ENCODE peak calls at places on chromosome 19, in ten cellular contexts. One of them, this sample, is unnamed.
A peak's percentile ranks its signal among the peaks of the same experiment; 100 is the strongest.

GRCh38 chr19:40889366-40889765 is 7.3 kb upstream of the CYP2A7 start:
- DNase-seq in CD8-positive, alpha-beta T cell: no peak
- DNase-seq in adrenal gland: no peak
- DNase-seq in lower lobe of right lung: no peak
- DNase-seq in iPS DF 6.9: no peak
- DNase-seq in small intestine: no peak
- DNase-seq in right lobe of liver: no peak
- DNase-seq in aorta: no peak
- DNase-seq in tibial nerve: no peak
- DNase-seq in dorsolateral prefrontal cortex: no peak
- DNase-seq in this sample: no peak

GRCh38 chr19:12521996-12522395 is 29.3 kb downstream of the ZNF564 start:
- DNase-seq in small intestine: no peak
- DNase-seq in right lobe of liver: no peak
- DNase-seq in CD8-positive, alpha-beta T cell: no peak
- DNase-seq in iPS DF 6.9: no peak
- DNase-seq in aorta: no peak
- DNase-seq in dorsolateral prefrontal cortex: no peak
- DNase-seq in adrenal gland: no peak
- DNase-seq in lower lobe of right lung: no peak
- DNase-seq in tibial nerve: no peak
- DNase-seq in this sample: no peak

GRCh38 chr19:958967-959685 is 25.0 kb upstream of the WDR18 start:
- DNase-seq in tibial nerve: no peak
- DNase-seq in small intestine: peak; percentile 21
- DNase-seq in adrenal gland: no peak
- DNase-seq in aorta: no peak
- DNase-seq in dorsolateral prefrontal cortex: no peak
- DNase-seq in iPS DF 6.9: no peak
- DNase-seq in CD8-positive, alpha-beta T cell: no peak
- DNase-seq in lower lobe of right lung: no peak
- DNase-seq in right lobe of liver: no peak
- DNase-seq in this sample: no peak

GRCh38 chr19:38034153-38034835 is 127.3 kb downstream of the SIPA1L3 start:
- DNase-seq in dorsolateral prefrontal cortex: no peak
- DNase-seq in iPS DF 6.9: no peak
- DNase-seq in lower lobe of right lung: no peak
- DNase-seq in CD8-positive, alpha-beta T cell: no peak
- DNase-seq in tibial nerve: peak; percentile 33
- DNase-seq in right lobe of liver: no peak
- DNase-seq in adrenal gland: no peak
- DNase-seq in small intestine: no peak
- DNase-seq in aorta: peak; percentile 51
- DNase-seq in this sample: no peak

GRCh38 chr19:18112989-18113478 is 15.5 kb downstream of the MAST3 start:
- DNase-seq in iPS DF 6.9: no peak
- DNase-seq in dorsolateral prefrontal cortex: peak; percentile 81
- DNase-seq in aorta: peak; percentile 95
- DNase-seq in CD8-positive, alpha-beta T cell: peak; percentile 84
- DNase-seq in small intestine: peak; percentile 87
- DNase-seq in lower lobe of right lung: peak; percentile 89
- DNase-seq in right lobe of liver: peak; percentile 89
- DNase-seq in tibial nerve: peak; percentile 84
- DNase-seq in adrenal gland: peak; percentile 90
- DNase-seq in this sample: peak; percentile 66

GRCh38 chr19:40693150-40693788 is 2.8 kb upstream of the NUMBL start:
- DNase-seq in right lobe of liver: no peak
- DNase-seq in small intestine: no peak
- DNase-seq in adrenal gland: no peak
- DNase-seq in CD8-positive, alpha-beta T cell: no peak
- DNase-seq in lower lobe of right lung: no peak
- DNase-seq in dorsolateral prefrontal cortex: no peak
- DNase-seq in iPS DF 6.9: no peak
- DNase-seq in tibial nerve: no peak
- DNase-seq in aorta: no peak
- DNase-seq in this sample: no peak

GRCh38 chr19:17255150-17255621 is 9.4 kb downstream of the USHBP1 start:
- DNase-seq in CD8-positive, alpha-beta T cell: no peak
- DNase-seq in dorsolateral prefrontal cortex: no peak
- DNase-seq in adrenal gland: no peak
- DNase-seq in lower lobe of right lung: peak; percentile 65
- DNase-seq in right lobe of liver: peak; percentile 61
- DNase-seq in small intestine: peak; percentile 39
- DNase-seq in tibial nerve: no peak
- DNase-seq in aorta: no peak
- DNase-seq in iPS DF 6.9: no peak
- DNase-seq in this sample: no peak

GRCh38 chr19:51712461-51713081 is 11.2 kb downstream of the HAS1 start:
- DNase-seq in right lobe of liver: peak; percentile 8
- DNase-seq in adrenal gland: no peak
- DNase-seq in aorta: no peak
- DNase-seq in iPS DF 6.9: peak; percentile 39
- DNase-seq in small intestine: peak; percentile 19
- DNase-seq in tibial nerve: no peak
- DNase-seq in lower lobe of right lung: no peak
- DNase-seq in CD8-positive, alpha-beta T cell: no peak
- DNase-seq in dorsolateral prefrontal cortex: no peak
- DNase-seq in this sample: no peak

GRCh38 chr19:14035706-14036105 is 4.1 kb downstream of the IL27RA start:
- DNase-seq in lower lobe of right lung: no peak
- DNase-seq in dorsolateral prefrontal cortex: no peak
- DNase-seq in right lobe of liver: no peak
- DNase-seq in small intestine: no peak
- DNase-seq in iPS DF 6.9: no peak
- DNase-seq in tibial nerve: no peak
- DNase-seq in CD8-positive, alpha-beta T cell: no peak
- DNase-seq in aorta: no peak
- DNase-seq in adrenal gland: no peak
- DNase-seq in this sample: no peak

GRCh38 chr19:34888091-34888490 is 38.6 kb upstream of the ZNF30 start:
- DNase-seq in aorta: no peak
- DNase-seq in adrenal gland: no peak
- DNase-seq in dorsolateral prefrontal cortex: no peak
- DNase-seq in right lobe of liver: no peak
- DNase-seq in small intestine: no peak
- DNase-seq in tibial nerve: no peak
- DNase-seq in CD8-positive, alpha-beta T cell: no peak
- DNase-seq in lower lobe of right lung: no peak
- DNase-seq in iPS DF 6.9: no peak
- DNase-seq in this sample: no peak

GRCh38 chr19:33462112-33462726 is 59.4 kb downstream of the PEPD start:
- DNase-seq in small intestine: no peak
- DNase-seq in right lobe of liver: peak; percentile 46
- DNase-seq in iPS DF 6.9: no peak
- DNase-seq in aorta: peak; percentile 66
- DNase-seq in dorsolateral prefrontal cortex: no peak
- DNase-seq in tibial nerve: no peak
- DNase-seq in lower lobe of right lung: peak; percentile 24
- DNase-seq in CD8-positive, alpha-beta T cell: no peak
- DNase-seq in adrenal gland: no peak
- DNase-seq in this sample: no peak

GRCh38 chr19:48738557-48739399 is 1.6 kb downstream of the RASIP1 start:
- DNase-seq in iPS DF 6.9: no peak
- DNase-seq in right lobe of liver: peak; percentile 97
- DNase-seq in lower lobe of right lung: peak; percentile 93
- DNase-seq in CD8-positive, alpha-beta T cell: peak; percentile 91
- DNase-seq in small intestine: peak; percentile 93
- DNase-seq in aorta: peak; percentile 97
- DNase-seq in adrenal gland: peak; percentile 97
- DNase-seq in dorsolateral prefrontal cortex: peak; percentile 97
- DNase-seq in tibial nerve: peak; percentile 78
- DNase-seq in this sample: peak; percentile 88

GRCh38 chr19:1396019-1396767 is 5.1 kb downstream of the GAMT start:
- DNase-seq in dorsolateral prefrontal cortex: no peak
- DNase-seq in lower lobe of right lung: no peak
- DNase-seq in adrenal gland: no peak
- DNase-seq in CD8-positive, alpha-beta T cell: no peak
- DNase-seq in right lobe of liver: peak; percentile 80
- DNase-seq in aorta: peak; percentile 73
- DNase-seq in small intestine: peak; percentile 37
- DNase-seq in tibial nerve: no peak
- DNase-seq in iPS DF 6.9: no peak
- DNase-seq in this sample: no peak

GRCh38 chr19:56176881-56177280 is 1.1 kb downstream of the GALP start:
- DNase-seq in small intestine: no peak
- DNase-seq in CD8-positive, alpha-beta T cell: no peak
- DNase-seq in aorta: peak; percentile 67
- DNase-seq in right lobe of liver: no peak
- DNase-seq in iPS DF 6.9: no peak
- DNase-seq in tibial nerve: no peak
- DNase-seq in lower lobe of right lung: no peak
- DNase-seq in adrenal gland: no peak
- DNase-seq in dorsolateral prefrontal cortex: no peak
- DNase-seq in this sample: no peak
- H3K27ac ChIP-seq in small intestine: no peak overlapping the region
- H3K27ac ChIP-seq in CD8-positive, alpha-beta T cell: no peak overlapping the region
- H3K27ac ChIP-seq in aorta: no peak overlapping the region
- H3K27ac ChIP-seq in right lobe of liver: no peak overlapping the region
- H3K27ac ChIP-seq in iPS DF 6.9: no peak overlapping the region
- H3K27ac ChIP-seq in tibial nerve: no peak overlapping the region
- H3K27ac ChIP-seq in lower lobe of right lung: no peak overlapping the region
- H3K27ac ChIP-seq in adrenal gland: no peak overlapping the region
- H3K27ac ChIP-seq in dorsolateral prefrontal cortex: no peak overlapping the region
- H3K27ac ChIP-seq in this sample: no peak overlapping the region

GRCh38 chr19:49953376-49953775 is 7.6 kb downstream of the SIGLEC11 start:
- DNase-seq in aorta: peak; percentile 2
- DNase-seq in dorsolateral prefrontal cortex: no peak
- DNase-seq in adrenal gland: no peak
- DNase-seq in CD8-positive, alpha-beta T cell: no peak
- DNase-seq in lower lobe of right lung: peak; percentile 34
- DNase-seq in small intestine: no peak
- DNase-seq in iPS DF 6.9: no peak
- DNase-seq in tibial nerve: no peak
- DNase-seq in right lobe of liver: no peak
- DNase-seq in this sample: no peak

GRCh38 chr19:49951806-49952474 is 9.0 kb downstream of the SIGLEC11 start:
- DNase-seq in right lobe of liver: no peak
- DNase-seq in dorsolateral prefrontal cortex: no peak
- DNase-seq in small intestine: no peak
- DNase-seq in lower lobe of right lung: peak; percentile 24
- DNase-seq in CD8-positive, alpha-beta T cell: no peak
- DNase-seq in tibial nerve: no peak
- DNase-seq in adrenal gland: no peak
- DNase-seq in aorta: peak; percentile 51
- DNase-seq in iPS DF 6.9: no peak
- DNase-seq in this sample: no peak

GRCh38 chr19:49952906-49953305 is 8.1 kb downstream of the SIGLEC11 start:
- DNase-seq in CD8-positive, alpha-beta T cell: no peak
- DNase-seq in small intestine: no peak
- DNase-seq in iPS DF 6.9: no peak
- DNase-seq in adrenal gland: no peak
- DNase-seq in aorta: peak; percentile 51
- DNase-seq in tibial nerve: no peak
- DNase-seq in lower lobe of right lung: peak; percentile 28
- DNase-seq in right lobe of liver: no peak
- DNase-seq in dorsolateral prefrontal cortex: no peak
- DNase-seq in this sample: no peak

GRCh38 chr19:49950956-49951526 is 9.9 kb downstream of the SIGLEC11 start:
- DNase-seq in CD8-positive, alpha-beta T cell: no peak
- DNase-seq in lower lobe of right lung: peak; percentile 40
- DNase-seq in iPS DF 6.9: no peak
- DNase-seq in aorta: peak; percentile 25
- DNase-seq in right lobe of liver: no peak
- DNase-seq in adrenal gland: no peak
- DNase-seq in tibial nerve: no peak
- DNase-seq in dorsolateral prefrontal cortex: no peak
- DNase-seq in small intestine: no peak
- DNase-seq in this sample: no peak

GRCh38 chr19:49952475-49952829 is 8.5 kb downstream of the SIGLEC11 start:
- DNase-seq in lower lobe of right lung: no peak
- DNase-seq in small intestine: no peak
- DNase-seq in aorta: no peak
- DNase-seq in right lobe of liver: no peak
- DNase-seq in CD8-positive, alpha-beta T cell: no peak
- DNase-seq in adrenal gland: no peak
- DNase-seq in iPS DF 6.9: no peak
- DNase-seq in dorsolateral prefrontal cortex: no peak
- DNase-seq in tibial nerve: no peak
- DNase-seq in this sample: no peak
- H3K27ac ChIP-seq in lower lobe of right lung: no peak overlapping the region
- H3K27ac ChIP-seq in small intestine: no peak overlapping the region
- H3K27ac ChIP-seq in aorta: no peak overlapping the region
- H3K27ac ChIP-seq in right lobe of liver: no peak overlapping the region
- H3K27ac ChIP-seq in CD8-positive, alpha-beta T cell: no peak overlapping the region
- H3K27ac ChIP-seq in adrenal gland: peak overlapping the region; percentile 85
- H3K27ac ChIP-seq in iPS DF 6.9: no peak overlapping the region
- H3K27ac ChIP-seq in dorsolateral prefrontal cortex: no peak overlapping the region
- H3K27ac ChIP-seq in tibial nerve: no peak overlapping the region
- H3K27ac ChIP-seq in this sample: no peak overlapping the region

DNA sequence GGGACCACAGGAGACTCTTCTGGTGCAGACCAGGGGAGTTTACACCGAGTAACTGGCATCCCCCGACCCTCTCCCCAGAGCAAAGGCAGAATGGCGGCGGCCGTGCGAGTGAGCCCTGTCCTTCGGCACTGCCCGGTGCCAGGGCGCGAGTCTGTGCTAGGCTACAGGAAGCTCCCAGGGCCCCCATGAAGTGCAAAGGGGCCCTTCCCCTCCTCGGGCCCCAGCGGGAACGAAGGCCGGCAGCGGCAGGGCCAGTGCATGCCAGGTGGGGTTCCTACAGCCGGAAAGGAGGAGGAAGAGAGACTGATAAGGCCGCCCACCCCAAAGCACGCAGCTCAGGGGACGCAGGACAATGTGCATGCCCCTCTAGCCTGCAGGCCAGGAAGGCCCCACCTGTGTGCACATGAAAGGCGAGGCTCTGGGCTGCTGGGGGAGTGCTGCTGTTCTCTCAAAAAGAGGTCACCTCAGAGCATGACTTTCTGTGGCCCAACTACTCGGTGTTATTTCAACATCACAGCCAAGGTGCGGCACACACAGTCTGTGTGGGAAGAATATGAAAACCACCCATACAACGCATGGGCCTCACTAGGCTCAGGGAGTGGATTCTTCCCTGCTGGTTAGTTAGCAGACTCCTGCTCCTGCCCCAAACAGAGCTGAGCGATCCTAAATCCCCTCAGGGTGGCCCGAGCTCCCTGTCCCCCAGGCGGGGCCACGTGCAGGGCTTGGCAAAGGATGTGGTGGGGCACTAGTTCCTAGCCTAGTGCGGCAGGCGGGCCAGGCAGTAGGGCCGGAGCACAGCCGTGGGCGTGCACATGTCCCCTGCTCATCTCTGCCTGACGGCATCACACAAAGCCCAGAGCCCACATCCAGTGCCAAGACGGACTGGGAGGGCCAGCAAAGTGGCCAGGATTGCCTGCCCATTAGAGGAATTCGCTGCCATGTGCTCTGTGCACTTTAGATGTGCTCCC is 28.4 kb upstream of the TIMM44 start:
- DNase-seq in dorsolateral prefrontal cortex: peak; percentile 61
- DNase-seq in aorta: no peak
- DNase-seq in tibial nerve: no peak
- DNase-seq in right lobe of liver: peak; percentile 57
- DNase-seq in small intestine: no peak
- DNase-seq in CD8-positive, alpha-beta T cell: no peak
- DNase-seq in iPS DF 6.9: no peak
- DNase-seq in adrenal gland: no peak
- DNase-seq in lower lobe of right lung: peak; percentile 32
- DNase-seq in this sample: no peak
- H3K27ac ChIP-seq in dorsolateral prefrontal cortex: no peak overlapping the region
- H3K27ac ChIP-seq in aorta: no peak overlapping the region
- H3K27ac ChIP-seq in tibial nerve: no peak overlapping the region
- H3K27ac ChIP-seq in right lobe of liver: no peak overlapping the region
- H3K27ac ChIP-seq in small intestine: no peak overlapping the region
- H3K27ac ChIP-seq in CD8-positive, alpha-beta T cell: no peak overlapping the region
- H3K27ac ChIP-seq in iPS DF 6.9: no peak overlapping the region
- H3K27ac ChIP-seq in adrenal gland: no peak overlapping the region
- H3K27ac ChIP-seq in lower lobe of right lung: no peak overlapping the region
- H3K27ac ChIP-seq in this sample: no peak overlapping the region

GRCh38 chr19:53333071-53333465 is 481 bp upstream of the ZNF845 start:
- DNase-seq in iPS DF 6.9: no peak
- DNase-seq in dorsolateral prefrontal cortex: peak; percentile 41
- DNase-seq in right lobe of liver: peak; percentile 62
- DNase-seq in small intestine: no peak
- DNase-seq in tibial nerve: peak; percentile 23
- DNase-seq in CD8-positive, alpha-beta T cell: peak; percentile 46
- DNase-seq in aorta: peak; percentile 83
- DNase-seq in adrenal gland: peak; percentile 62
- DNase-seq in lower lobe of right lung: peak; percentile 66
- DNase-seq in this sample: peak; percentile 13
- H3K27ac ChIP-seq in iPS DF 6.9: no peak overlapping the region
- H3K27ac ChIP-seq in dorsolateral prefrontal cortex: no peak overlapping the region
- H3K27ac ChIP-seq in right lobe of liver: no peak overlapping the region
- H3K27ac ChIP-seq in small intestine: no peak overlapping the region
- H3K27ac ChIP-seq in tibial nerve: no peak overlapping the region
- H3K27ac ChIP-seq in CD8-positive, alpha-beta T cell: peak overlapping the region; percentile 66
- H3K27ac ChIP-seq in aorta: peak overlapping the region; percentile 25
- H3K27ac ChIP-seq in adrenal gland: peak overlapping the region; percentile 76
- H3K27ac ChIP-seq in lower lobe of right lung: peak overlapping the region; percentile 83
- H3K27ac ChIP-seq in this sample: no peak overlapping the region

This sample was measured in CD4-positive, alpha-beta T cell.